ENCODE peak calls at places on chromosome 9, in ten cellular contexts. W is upper lobe of right lung; N is neuronal stem cell; Y is activated T-cell treated with anti-CD3 and anti-CD28 coated beads for 48 hours; V is HT1080; G is B cell; P is frontal cortex; C is NCI-H1092; D is LHCN-M2; H is activated CD4-positive, alpha-beta T cell treated with anti-CD3 and anti-CD28 coated beads, Interleukin-2, amount 50 U/mL, for 1 hour. F is an unnamed sample.

GRCh38 chr9:27086818-27087680 is 22.0 kb upstream of the TEK start:
- DNase-seq in W (no peak), N (no peak), Y (no peak), V (peak; percentile 14), G (no peak), P (no peak), C (no peak), D (peak; percentile 77), H (no peak), F (no peak)

GRCh38 chr9:128523199-128523925 is 18.8 kb downstream of the GLE1 start:
- DNase-seq in W (no peak), N (no peak), Y (no peak), V (peak; percentile 28), G (no peak), P (peak; percentile 23), C (peak; percentile 77), D (peak; percentile 76), H (no peak), F (peak; percentile 16)

GRCh38 chr9:86168256-86168655 is 68.9 kb upstream of the GOLM1 start:
- DNase-seq in W (no peak), N (no peak), Y (no peak), V (no peak), G (no peak), P (no peak), C (no peak), D (no peak), H (no peak), F (no peak)

GRCh38 chr9:123772374-123772773 is 157.6 kb downstream of the DENND1A start:
- DNase-seq in W (no peak), N (no peak), Y (no peak), V (no peak), G (no peak), P (no peak), C (no peak), D (no peak), H (no peak), F (no peak)

GRCh38 chr9:37800631-37801286 is at the start of gene DCAF10:
- DNase-seq in W (peak; percentile 94), N (peak; percentile 87), Y (peak; percentile 90), V (peak; percentile 79), G (peak; percentile 90), P (peak; percentile 84), C (peak; percentile 84), D (peak; percentile 80), H (peak; percentile 86), F (peak; percentile 95)

GRCh38 chr9:78014776-78015175 is 16.8 kb downstream of the GNAQ start:
- DNase-seq in W (no peak), N (no peak), Y (no peak), V (no peak), G (no peak), P (no peak), C (no peak), D (peak; percentile 43), H (no peak), F (no peak)

GRCh38 chr9:114803459-114803858 is 2.4 kb downstream of the TNFSF15 start:
- DNase-seq in W (no peak), N (no peak), Y (no peak), V (no peak), G (no peak), P (no peak), C (no peak), D (no peak), H (no peak), F (no peak)

GRCh38 chr9:92738661-92739081 is 26.0 kb downstream of the BICD2 start:
- DNase-seq in W (peak; percentile 62), N (no peak), Y (no peak), V (no peak), G (no peak), P (no peak), C (no peak), D (peak; percentile 22), H (no peak), F (no peak)

GRCh38 chr9:33125871-33126822 is 41.0 kb downstream of the B4GALT1 start:
- DNase-seq in W (no peak), N (no peak), Y (no peak), V (peak; percentile 31), G (peak; percentile 66), P (no peak), C (no peak), D (peak; percentile 65), H (no peak), F (no peak)

GRCh38 chr9:116756995-116757394 is 69.9 kb downstream of the TRIM32 start:
- DNase-seq in W (no peak), N (no peak), Y (no peak), V (no peak), G (no peak), P (no peak), C (no peak), D (no peak), H (no peak), F (no peak)

F was measured in nephron progenitor cell.